ENCODE peak calls at places on chromosomes 12 and 14, in seven cellular contexts. S is testis, V is GM12891, D is stomach, I is HCT116, P is uterus, Z is IMR-90. G is an unnamed sample.

GRCh38 chr12:89212339-89212771 is 139.9 kb downstream of the DUSP6 start:
- DNase-seq in S (no peak), V (no peak), D (peak), I (no peak), P (no peak), Z (no peak), G (no peak)

GRCh38 chr14:103109789-103110415 is 13.4 kb upstream of the TNFAIP2 start:
- DNase-seq in S (no peak), V (no peak), D (no peak), I (peak), P (peak), Z (peak), G (peak)

GRCh38 chr14:44422699-44423098 is 84.4 kb downstream of the FSCB start:
- DNase-seq in S (no peak), V (no peak), D (no peak), I (no peak), P (no peak), Z (no peak), G (no peak)

GRCh38 chr12:124411291-124411878 is 116.5 kb downstream of the RFLNA start:
- DNase-seq in S (peak), V (no peak), D (no peak), I (no peak), P (peak), Z (peak), G (peak)

GRCh38 chr12:107493646-107494045 is 192.0 kb upstream of the PWP1 start:
- DNase-seq in S (no peak), V (no peak), D (no peak), I (no peak), P (no peak), Z (no peak), G (no peak)

GRCh38 chr12:43776498-43776897 is 17.7 kb downstream of the IRAK4 start:
- DNase-seq in S (no peak), V (peak), D (no peak), I (peak), P (no peak), Z (peak), G (peak)

GRCh38 chr14:74572829-74573360 is 39.1 kb downstream of the LTBP2 start:
- DNase-seq in S (no peak), V (no peak), D (no peak), I (no peak), P (no peak), Z (peak), G (no peak)

GRCh38 chr12:52293926-52294325 is 2.6 kb upstream of the KRT81 start:
- DNase-seq in S (no peak), V (no peak), D (no peak), I (no peak), P (no peak), Z (no peak), G (no peak)

GRCh38 chr12:100955139-100955538 is 160.6 kb downstream of the ANO4 start:
- DNase-seq in S (no peak), V (no peak), D (no peak), I (no peak), P (no peak), Z (peak), G (peak)

GRCh38 chr12:88142610-88142991 is 494 bp downstream of the TMTC3 start:
- DNase-seq in S (peak), V (no peak), D (peak), I (no peak), P (no peak), Z (no peak), G (no peak)

GRCh38 chr12:95805864-95806669 is 15.5 kb upstream of the NTN4 start:
- DNase-seq in S (no peak), V (no peak), D (no peak), I (peak), P (no peak), Z (peak), G (peak)

GRCh38 chr14:100898935-100899840 is 4.3 kb downstream of the RTL1 start:
- DNase-seq in S (peak), V (no peak), D (no peak), I (no peak), P (no peak), Z (no peak), G (no peak)

GRCh38 chr12:65339161-65339560 is 60.7 kb downstream of the MSRB3 start:
- DNase-seq in S (no peak), V (no peak), D (no peak), I (no peak), P (no peak), Z (no peak), G (no peak)

GRCh38 chr12:123034022-123034541 is 53.6 kb downstream of the ARL6IP4 start:
- DNase-seq in S (no peak), V (no peak), D (no peak), I (no peak), P (no peak), Z (no peak), G (no peak)

GRCh38 chr12:12645485-12645884 is 33.8 kb downstream of the CREBL2 start:
- DNase-seq in S (no peak), V (no peak), D (no peak), I (peak), P (no peak), Z (peak), G (no peak)

GRCh38 chr12:4036872-4037271 is 163.7 kb upstream of the PARP11 start:
- DNase-seq in S (no peak), V (no peak), D (no peak), I (no peak), P (no peak), Z (no peak), G (no peak)

GRCh38 chr12:119841433-119842210 is 35.5 kb downstream of the CIT start:
- DNase-seq in S (no peak), V (no peak), D (no peak), I (no peak), P (no peak), Z (peak), G (no peak)

GRCh38 chr14:60656755-60657608 is 7.7 kb upstream of the SIX1 start:
- DNase-seq in S (peak), V (peak), D (peak), I (no peak), P (peak), Z (peak), G (peak)

GRCh38 chr12:29546000-29546399 is 48.5 kb upstream of the OVCH1 start:
- DNase-seq in S (no peak), V (no peak), D (no peak), I (no peak), P (no peak), Z (peak), G (no peak)

GRCh38 chr12:72546106-72546505 is 273.9 kb downstream of the TRHDE start:
- DNase-seq in S (no peak), V (no peak), D (no peak), I (no peak), P (no peak), Z (peak), G (no peak)

GRCh38 chr12:126667340-126667739 is 1599.6 kb upstream of the TMEM132C start:
- DNase-seq in S (no peak), V (no peak), D (no peak), I (no peak), P (no peak), Z (no peak), G (peak)

GRCh38 chr14:67538501-67538900 is 5.4 kb downstream of the PLEKHH1 start:
- DNase-seq in S (no peak), V (no peak), D (no peak), I (no peak), P (no peak), Z (no peak), G (no peak)

GRCh38 chr14:48937796-48938195 is 648.4 kb downstream of the RPS29 start:
- DNase-seq in S (no peak), V (no peak), D (no peak), I (no peak), P (no peak), Z (peak), G (peak)

GRCh38 chr12:71071466-71072097 is 86.2 kb downstream of the TSPAN8 start:
- DNase-seq in S (no peak), V (no peak), D (no peak), I (no peak), P (no peak), Z (no peak), G (no peak)

GRCh38 chr12:76790564-76791552 is 26.9 kb downstream of the ZDHHC17 start:
- DNase-seq in S (no peak), V (no peak), D (no peak), I (peak), P (no peak), Z (peak), G (no peak)

GRCh38 chr12:34393086-34393820 is 371.0 kb downstream of the ALG10 start:
- DNase-seq in S (no peak), V (no peak), D (peak), I (no peak), P (peak), Z (no peak), G (no peak)

GRCh38 chr12:104285740-104286537 is 17.6 kb upstream of the EID3 start:
- DNase-seq in S (no peak), V (no peak), D (peak), I (peak), P (no peak), Z (peak), G (no peak)

GRCh38 chr12:68106160-68106559 is 53.4 kb downstream of the IFNG start:
- DNase-seq in S (no peak), V (no peak), D (no peak), I (peak), P (no peak), Z (no peak), G (no peak)

GRCh38 chr12:92226961-92227360 is 81.3 kb upstream of the BTG1 start:
- DNase-seq in S (no peak), V (no peak), D (no peak), I (no peak), P (no peak), Z (no peak), G (no peak)

GRCh38 chr12:27573972-27574371 is 50.0 kb downstream of the PPFIBP1 start:
- DNase-seq in S (no peak), V (no peak), D (no peak), I (peak), P (no peak), Z (peak), G (peak)

GRCh38 chr14:70067810-70068209 is 120.9 kb downstream of the SLC8A3 start:
- DNase-seq in S (no peak), V (no peak), D (peak), I (no peak), P (no peak), Z (no peak), G (no peak)

GRCh38 chr14:33551963-33552362 is 398.9 kb downstream of the EGLN3 start:
- DNase-seq in S (no peak), V (no peak), D (no peak), I (no peak), P (no peak), Z (no peak), G (no peak)

GRCh38 chr14:78156196-78156595 is 14.0 kb upstream of the NRXN3 start:
- DNase-seq in S (no peak), V (no peak), D (no peak), I (no peak), P (no peak), Z (no peak), G (no peak)

GRCh38 chr12:130778776-130779175 is 60.3 kb downstream of the STX2 start:
- DNase-seq in S (no peak), V (no peak), D (no peak), I (no peak), P (no peak), Z (no peak), G (no peak)

GRCh38 chr12:31004666-31005065 is 69.0 kb upstream of the DDX11 start:
- DNase-seq in S (no peak), V (no peak), D (no peak), I (no peak), P (no peak), Z (no peak), G (no peak)

GRCh38 chr12:31003861-31004640 is 69.6 kb upstream of the DDX11 start:
- DNase-seq in S (no peak), V (no peak), D (no peak), I (no peak), P (no peak), Z (no peak), G (no peak)

GRCh38 chr12:31001581-31002360 is 71.9 kb upstream of the DDX11 start:
- DNase-seq in S (no peak), V (no peak), D (no peak), I (no peak), P (no peak), Z (no peak), G (no peak)

GRCh38 chr12:31002361-31002725 is 71.3 kb upstream of the DDX11 start:
- DNase-seq in S (no peak), V (no peak), D (no peak), I (no peak), P (no peak), Z (no peak), G (no peak)

GRCh38 chr12:31002999-31003398 is 70.7 kb upstream of the DDX11 start:
- DNase-seq in S (no peak), V (no peak), D (no peak), I (no peak), P (no peak), Z (peak), G (no peak)
- TF ChIP-seq POLR2A in S (no peak), V (no peak), D (no peak), I (no peak), P (no peak), Z (no peak), G (no peak)

DNA sequence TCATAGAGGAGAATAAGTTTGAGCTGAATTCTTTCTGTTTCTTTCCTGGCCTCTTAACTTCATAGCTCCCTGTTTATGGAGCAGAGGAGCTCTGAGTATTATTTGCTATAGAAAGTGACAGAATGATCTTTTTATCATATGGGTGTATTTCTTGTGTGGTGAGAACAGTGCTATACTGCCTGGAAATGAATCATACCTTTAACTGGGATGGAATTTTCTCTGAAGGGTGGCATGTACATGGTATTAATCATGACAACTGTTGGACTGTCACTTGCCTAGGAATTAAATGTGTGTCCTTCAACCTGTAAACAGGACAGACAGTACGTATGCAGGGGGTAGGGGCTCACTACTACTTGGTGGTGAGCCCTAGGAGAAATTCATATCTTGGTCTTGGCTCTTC is 33.9 kb downstream of the ARMH4 start:
- DNase-seq in S (no peak), V (no peak), D (no peak), I (no peak), P (no peak), Z (no peak), G (no peak)
- TF ChIP-seq POLR2A in S (no peak), V (no peak), D (no peak), I (no peak), P (no peak), Z (no peak), G (no peak)

GRCh38 chr14:94654071-94654974 is 42.1 kb downstream of the SERPINA3 start:
- DNase-seq in S (peak), V (no peak), D (no peak), I (no peak), P (peak), Z (peak), G (no peak)

GRCh38 chr14:94655169-94655710 is 43.0 kb downstream of the SERPINA3 start:
- DNase-seq in S (no peak), V (no peak), D (no peak), I (no peak), P (no peak), Z (no peak), G (no peak)

GRCh38 chr14:94653321-94653720 is 41.1 kb downstream of the SERPINA3 start:
- DNase-seq in S (no peak), V (no peak), D (no peak), I (no peak), P (no peak), Z (no peak), G (no peak)

GRCh38 chr14:94659953-94660946 is 48.1 kb downstream of the SERPINA3 start:
- DNase-seq in S (no peak), V (no peak), D (no peak), I (no peak), P (no peak), Z (no peak), G (no peak)

DNA sequence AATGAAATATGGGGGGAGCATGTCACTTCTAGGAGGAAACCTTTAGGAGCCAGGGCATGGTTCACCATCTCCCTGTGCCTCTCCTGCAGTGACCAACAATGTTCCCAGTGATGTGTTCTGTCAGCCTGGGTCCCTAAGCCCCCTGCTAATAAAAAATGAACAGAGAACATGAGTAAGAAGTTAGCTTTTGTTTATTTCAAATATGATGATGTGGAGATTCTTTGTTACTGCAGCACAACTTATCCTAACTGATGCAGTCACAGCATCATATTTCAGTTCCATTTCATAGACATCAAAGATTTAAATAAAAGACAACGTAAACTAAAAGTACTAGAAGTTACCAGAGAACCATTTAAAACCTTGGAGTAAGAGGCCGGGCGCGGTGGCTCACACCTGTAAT is 43.9 kb downstream of the SERPINA3 start:
- DNase-seq in S (no peak), V (no peak), D (no peak), I (no peak), P (no peak), Z (no peak), G (no peak)
- TF ChIP-seq POLR2A in S (no peak), V (no peak), D (no peak), I (no peak), P (no peak), Z (no peak), G (no peak)

GRCh38 chr14:81341405-81342180 is 58.5 kb downstream of the STON2 start:
- DNase-seq in S (no peak), V (no peak), D (no peak), I (no peak), P (no peak), Z (no peak), G (no peak)
- TF ChIP-seq POLR2A in S (no peak), V (no peak), D (no peak), I (no peak), P (no peak), Z (no peak), G (no peak)

GRCh38 chr14:68795602-68796417 is 2.9 kb upstream of the ZFP36L1 start:
- DNase-seq in S (peak), V (no peak), D (peak), I (no peak), P (peak), Z (peak), G (no peak)
- TF ChIP-seq POLR2A in S (no peak), V (peak), D (no peak), I (no peak), P (peak), Z (peak), G (peak)

GRCh38 chr14:105086833-105087307 is 21.6 kb upstream of the GPR132 start:
- DNase-seq in S (peak), V (peak), D (peak), I (peak), P (peak), Z (peak), G (peak)

GRCh38 chr14:105087963-105088811 is 23.0 kb upstream of the GPR132 start:
- DNase-seq in S (peak), V (no peak), D (peak), I (no peak), P (peak), Z (peak), G (peak)

GRCh38 chr14:105088812-105089745 is 23.8 kb upstream of the GPR132 start:
- DNase-seq in S (peak), V (no peak), D (peak), I (no peak), P (no peak), Z (peak), G (no peak)

GRCh38 chr14:105085766-105086165 is 20.5 kb upstream of the GPR132 start:
- DNase-seq in S (no peak), V (no peak), D (peak), I (no peak), P (no peak), Z (no peak), G (no peak)

DNA sequence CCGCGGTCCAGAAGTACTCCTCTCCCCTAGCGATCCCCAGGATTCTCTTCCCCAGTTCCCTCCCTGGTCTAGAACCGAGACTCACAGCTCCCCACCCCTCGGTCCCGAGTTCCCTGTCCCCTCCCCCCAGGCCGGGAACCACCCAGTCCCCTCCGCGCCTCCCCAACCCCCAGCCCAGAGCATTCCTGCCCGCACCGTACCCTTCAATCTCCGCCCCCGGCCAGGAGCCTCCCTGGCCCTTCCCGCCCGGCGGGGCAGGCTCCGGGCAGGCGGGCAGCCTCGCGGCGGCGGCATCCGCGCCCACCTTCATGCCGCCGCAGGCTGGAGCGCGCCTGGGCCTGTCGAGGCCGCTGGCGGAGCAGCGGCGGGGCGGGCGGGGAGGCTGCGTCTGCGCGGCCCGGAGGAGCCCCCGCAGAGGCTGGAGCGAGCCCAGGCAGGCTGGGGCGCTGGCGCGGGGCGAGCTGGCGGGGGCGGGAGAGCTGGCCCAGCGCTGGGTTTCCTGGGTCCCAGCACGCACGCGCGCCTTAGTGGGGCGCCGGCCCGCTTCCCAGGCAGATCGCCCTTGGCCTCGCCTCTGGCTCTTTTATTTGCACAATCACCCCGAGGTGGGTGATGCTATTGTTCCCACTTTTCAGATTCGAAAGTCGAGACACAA is 22.2 kb upstream of the GPR132 start:
- DNase-seq in S (peak), V (no peak), D (peak), I (no peak), P (peak), Z (peak), G (no peak)
- TF ChIP-seq POLR2A in S (no peak), V (no peak), D (no peak), I (no peak), P (no peak), Z (no peak), G (no peak)

GRCh38 chr14:64825498-64825897 is 54.2 kb downstream of the SPTB start:
- DNase-seq in S (no peak), V (no peak), D (no peak), I (no peak), P (no peak), Z (no peak), G (no peak)
- TF ChIP-seq POLR2A in S (no peak), V (no peak), D (no peak), I (no peak), P (no peak), Z (no peak), G (no peak)

DNA sequence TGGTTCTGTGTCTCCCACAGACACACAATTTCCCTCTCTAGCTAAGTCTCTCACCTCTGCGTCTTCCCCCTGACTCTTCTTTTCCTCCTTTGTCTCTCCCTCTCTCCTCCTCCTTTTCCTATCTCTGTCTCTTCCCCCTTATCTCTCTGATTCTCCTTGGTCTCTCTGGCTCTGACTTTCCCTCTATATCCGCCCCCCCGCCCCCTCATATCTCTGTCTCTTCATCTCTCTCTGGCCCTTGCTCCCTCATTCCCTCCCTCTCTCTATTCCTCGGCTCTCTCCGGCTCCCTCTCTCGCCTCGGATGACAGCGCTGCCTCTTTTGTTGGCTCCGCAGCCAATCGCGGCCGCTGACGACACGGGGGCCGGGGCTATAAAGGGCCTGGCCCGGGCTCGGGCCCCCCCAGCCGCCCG is at the start of gene GDF11:
- DNase-seq in S (peak), V (no peak), D (peak), I (no peak), P (peak), Z (peak), G (peak)
- TF ChIP-seq POLR2A in S (no peak), V (no peak), D (no peak), I (no peak), P (peak), Z (peak), G (peak)

GRCh38 chr12:55829967-55830600 is 697 bp upstream of the DNAJC14 start:
- DNase-seq in S (peak), V (peak), D (peak), I (no peak), P (peak), Z (no peak), G (no peak)
- TF ChIP-seq POLR2A in S (no peak), V (no peak), D (no peak), I (no peak), P (no peak), Z (peak), G (no peak)

GRCh38 chr14:93019970-93020369 is 95.8 kb downstream of the ITPK1 start:
- DNase-seq in S (peak), V (no peak), D (no peak), I (no peak), P (no peak), Z (no peak), G (no peak)
- TF ChIP-seq POLR2A in S (no peak), V (no peak), D (no peak), I (no peak), P (no peak), Z (no peak), G (no peak)

G was measured in H54.